ENCODE peak calls at places on chromosomes 1 and 21, in seven cellular contexts. I is HuH-7.5, J is HEK293T, M is Calu3, N is body of pancreas, Y is AG09309, P is activated T-helper 1 cell treated with Interleukin-2 at 50 U/mL for 16 hours. D is an unnamed sample.

GRCh38 chr1:13513885-13514546 is at the start of gene LRRC38:
- DNase-seq in I (no peak), J (no peak), M (no peak), N (no peak), Y (no peak), P (no peak), D (no peak)

GRCh38 chr1:147152772-147153171 is 19.5 kb downstream of the PRKAB2 start:
- DNase-seq in I (no peak), J (no peak), M (no peak), N (no peak), Y (no peak), P (no peak), D (no peak)

GRCh38 chr1:183318433-183318832 is 99.7 kb downstream of the NMNAT2 start:
- DNase-seq in I (peak; percentile 34), J (no peak), M (peak; percentile 75), N (peak; percentile 82), Y (peak; percentile 74), P (no peak), D (peak; percentile 76)

GRCh38 chr1:42852608-42852980 is 6.2 kb downstream of the ZNF691 start:
- DNase-seq in I (no peak), J (no peak), M (no peak), N (no peak), Y (no peak), P (no peak), D (no peak)

GRCh38 chr1:118788372-118788955 is 199.7 kb downstream of the TBX15 start:
- DNase-seq in I (no peak), J (no peak), M (peak; percentile 2), N (no peak), Y (peak; percentile 4), P (no peak), D (no peak)

GRCh38 chr1:54836594-54836993 is 35.5 kb upstream of the TTC22 start:
- DNase-seq in I (no peak), J (no peak), M (no peak), N (no peak), Y (no peak), P (no peak), D (no peak)

GRCh38 chr1:53272349-53272748 is 34.0 kb upstream of the MAGOH start:
- DNase-seq in I (no peak), J (no peak), M (no peak), N (no peak), Y (no peak), P (no peak), D (no peak)

GRCh38 chr1:180265871-180266270 is 35.8 kb downstream of the LHX4 start:
- DNase-seq in I (no peak), J (no peak), M (no peak), N (no peak), Y (no peak), P (no peak), D (no peak)

GRCh38 chr1:33086384-33086850 is 5.5 kb downstream of the AZIN2 start:
- DNase-seq in I (peak; percentile 32), J (peak; percentile 74), M (peak; percentile 73), N (peak; percentile 81), Y (peak; percentile 42), P (no peak), D (peak; percentile 69)

GRCh38 chr1:160040481-160040880 is 8.7 kb upstream of the PIGM start:
- DNase-seq in I (no peak), J (no peak), M (no peak), N (no peak), Y (no peak), P (no peak), D (no peak)

GRCh38 chr1:201357211-201357610 is 20.3 kb downstream of the TNNT2 start:
- DNase-seq in I (no peak), J (no peak), M (no peak), N (peak; percentile 2), Y (no peak), P (no peak), D (no peak)

GRCh38 chr1:84704872-84705426 is 14.7 kb upstream of the SSX2IP start:
- DNase-seq in I (no peak), J (no peak), M (no peak), N (no peak), Y (no peak), P (no peak), D (no peak)

GRCh38 chr1:94310570-94311270 is 73.3 kb upstream of the ARHGAP29 start:
- DNase-seq in I (no peak), J (no peak), M (no peak), N (no peak), Y (no peak), P (no peak), D (no peak)

GRCh38 chr1:32863516-32864245 is 7.0 kb downstream of the FNDC5 start:
- DNase-seq in I (no peak), J (no peak), M (no peak), N (no peak), Y (no peak), P (no peak), D (no peak)

GRCh38 chr1:212529211-212529731 is 79.3 kb upstream of the ATF3 start:
- DNase-seq in I (no peak), J (no peak), M (no peak), N (no peak), Y (peak; percentile 85), P (no peak), D (no peak)

GRCh38 chr1:153760440-153760839 is 14.8 kb upstream of the SLC27A3 start:
- DNase-seq in I (no peak), J (no peak), M (no peak), N (no peak), Y (no peak), P (no peak), D (no peak)

GRCh38 chr21:14766241-14766640 is 220.1 kb upstream of the SAMSN1 start:
- DNase-seq in I (no peak), J (no peak), M (no peak), N (no peak), Y (no peak), P (no peak), D (no peak)

GRCh38 chr21:42593815-42594157 is 59.6 kb upstream of the PDE9A start:
- DNase-seq in I (no peak), J (no peak), M (no peak), N (no peak), Y (no peak), P (no peak), D (no peak)

GRCh38 chr1:94772230-94772641 is 47.9 kb upstream of the SLC44A3 start:
- DNase-seq in I (no peak), J (no peak), M (peak; percentile 75), N (peak; percentile 44), Y (no peak), P (no peak), D (peak; percentile 77)

GRCh38 chr1:172969611-172970010 is 81.1 kb downstream of the TNFSF18 start:
- DNase-seq in I (peak; percentile 12), J (no peak), M (no peak), N (no peak), Y (peak; percentile 83), P (no peak), D (no peak)

GRCh38 chr1:232952514-232953175 is 2.2 kb downstream of the NTPCR start:
- DNase-seq in I (peak; percentile 75), J (peak; percentile 86), M (peak; percentile 63), N (peak; percentile 53), Y (no peak), P (no peak), D (peak; percentile 44)

GRCh38 chr1:8448906-8449661 is 131.2 kb downstream of the SLC45A1 start:
- DNase-seq in I (no peak), J (no peak), M (no peak), N (no peak), Y (no peak), P (no peak), D (no peak)

GRCh38 chr1:39102537-39103320 is 76.6 kb downstream of the NDUFS5 start:
- DNase-seq in I (peak; percentile 69), J (peak; percentile 66), M (peak; percentile 41), N (peak; percentile 39), Y (peak; percentile 70), P (no peak), D (peak; percentile 48)

GRCh38 chr1:18913065-18913502 is 10.7 kb upstream of the ALDH4A1 start:
- DNase-seq in I (peak; percentile 97), J (peak; percentile 88), M (peak; percentile 82), N (peak; percentile 88), Y (no peak), P (peak; percentile 61), D (peak; percentile 82)

GRCh38 chr1:110412576-110412975 is 5.1 kb upstream of the LAMTOR5 start:
- DNase-seq in I (peak; percentile 55), J (peak; percentile 77), M (peak; percentile 72), N (peak; percentile 71), Y (no peak), P (peak; percentile 34), D (peak; percentile 74)

GRCh38 chr1:29444782-29445325 is 208.5 kb downstream of the PTPRU start:
- DNase-seq in I (no peak), J (no peak), M (no peak), N (no peak), Y (no peak), P (no peak), D (no peak)

GRCh38 chr1:93433407-93433961 is 14.4 kb upstream of the FNBP1L start:
- DNase-seq in I (no peak), J (no peak), M (peak; percentile 53), N (peak; percentile 65), Y (no peak), P (no peak), D (no peak)

GRCh38 chr1:44249543-44249942 is 36.3 kb downstream of the DMAP1 start:
- DNase-seq in I (no peak), J (no peak), M (no peak), N (peak; percentile 23), Y (no peak), P (no peak), D (no peak)

GRCh38 chr1:18526436-18527275 is 45.9 kb downstream of the KLHDC7A start:
- DNase-seq in I (no peak), J (no peak), M (no peak), N (no peak), Y (no peak), P (no peak), D (peak; percentile 14)

GRCh38 chr21:46144464-46145070 is 10.8 kb downstream of the FTCD start:
- DNase-seq in I (no peak), J (no peak), M (no peak), N (no peak), Y (no peak), P (no peak), D (no peak)

GRCh38 chr1:159854101-159854692 is 8.3 kb downstream of the VSIG8 start:
- DNase-seq in I (no peak), J (peak; percentile 42), M (peak; percentile 73), N (peak; percentile 88), Y (no peak), P (no peak), D (peak; percentile 80)

GRCh38 chr1:201185527-201186128 is 5.0 kb upstream of the IGFN1 start:
- DNase-seq in I (no peak), J (no peak), M (no peak), N (no peak), Y (no peak), P (no peak), D (no peak)

GRCh38 chr1:214318956-214319355 is 38.0 kb downstream of the SMYD2 start:
- DNase-seq in I (no peak), J (no peak), M (no peak), N (no peak), Y (no peak), P (no peak), D (no peak)

GRCh38 chr1:170594227-170594626 is 62.3 kb downstream of the GORAB start:
- DNase-seq in I (no peak), J (no peak), M (no peak), N (no peak), Y (no peak), P (no peak), D (no peak)

GRCh38 chr21:16624468-16625102 is 888.3 kb upstream of the CXADR start:
- DNase-seq in I (no peak), J (peak; percentile 37), M (no peak), N (no peak), Y (no peak), P (no peak), D (no peak)

D was measured in lung.